ENCODE peak calls at places on chromosomes 4 and X, in five cellular contexts. One of them, this sample, is unnamed.

GRCh38 chr4:78293841-78294301 is 236.7 kb downstream of the FRAS1 start:
- DNase-seq in neuronal stem cell: no peak
- DNase-seq in mesenchymal stem cell: peak; percentile 52
- DNase-seq in trophoblast cell: peak; percentile 56
- DNase-seq in H1: no peak
- DNase-seq in this sample: peak; percentile 74

GRCh38 chr4:8647626-8648025 is 55.1 kb downstream of the CPZ start:
- DNase-seq in neuronal stem cell: no peak
- DNase-seq in mesenchymal stem cell: no peak
- DNase-seq in trophoblast cell: no peak
- DNase-seq in H1: peak; percentile 45
- DNase-seq in this sample: no peak

GRCh38 chr4:159010563-159011260 is 92.2 kb upstream of the RAPGEF2 start:
- DNase-seq in neuronal stem cell: no peak
- DNase-seq in mesenchymal stem cell: no peak
- DNase-seq in trophoblast cell: no peak
- DNase-seq in H1: no peak
- DNase-seq in this sample: peak; percentile 67

GRCh38 chrX:37347420-37347819 is 1.7 kb upstream of the PRRG1 start:
- DNase-seq in neuronal stem cell: no peak
- DNase-seq in mesenchymal stem cell: peak; percentile 59
- DNase-seq in trophoblast cell: peak; percentile 71
- DNase-seq in H1: no peak
- DNase-seq in this sample: peak; percentile 47

GRCh38 chr4:146058531-146058930 is 117.0 kb upstream of the LSM6 start:
- DNase-seq in neuronal stem cell: no peak
- DNase-seq in mesenchymal stem cell: no peak
- DNase-seq in trophoblast cell: no peak
- DNase-seq in H1: no peak
- DNase-seq in this sample: no peak

GRCh38 chrX:38754102-38754790 is 47.0 kb upstream of the MID1IP1 start:
- DNase-seq in neuronal stem cell: peak; percentile 26
- DNase-seq in mesenchymal stem cell: peak; percentile 54
- DNase-seq in trophoblast cell: peak; percentile 62
- DNase-seq in H1: no peak
- DNase-seq in this sample: peak; percentile 58

GRCh38 chr4:186203391-186203802 is 12.0 kb downstream of the CYP4V2 start:
- DNase-seq in neuronal stem cell: no peak
- DNase-seq in mesenchymal stem cell: no peak
- DNase-seq in trophoblast cell: peak; percentile 17
- DNase-seq in H1: no peak
- DNase-seq in this sample: peak; percentile 12

GRCh38 chrX:108001218-108001814 is 19.1 kb upstream of the TEX13B start:
- DNase-seq in neuronal stem cell: no peak
- DNase-seq in mesenchymal stem cell: peak; percentile 45
- DNase-seq in trophoblast cell: peak; percentile 51
- DNase-seq in H1: no peak
- DNase-seq in this sample: peak; percentile 36

GRCh38 chr4:15855804-15856475 is 77.8 kb downstream of the CD38 start:
- DNase-seq in neuronal stem cell: no peak
- DNase-seq in mesenchymal stem cell: no peak
- DNase-seq in trophoblast cell: no peak
- DNase-seq in H1: no peak
- DNase-seq in this sample: no peak

DNA sequence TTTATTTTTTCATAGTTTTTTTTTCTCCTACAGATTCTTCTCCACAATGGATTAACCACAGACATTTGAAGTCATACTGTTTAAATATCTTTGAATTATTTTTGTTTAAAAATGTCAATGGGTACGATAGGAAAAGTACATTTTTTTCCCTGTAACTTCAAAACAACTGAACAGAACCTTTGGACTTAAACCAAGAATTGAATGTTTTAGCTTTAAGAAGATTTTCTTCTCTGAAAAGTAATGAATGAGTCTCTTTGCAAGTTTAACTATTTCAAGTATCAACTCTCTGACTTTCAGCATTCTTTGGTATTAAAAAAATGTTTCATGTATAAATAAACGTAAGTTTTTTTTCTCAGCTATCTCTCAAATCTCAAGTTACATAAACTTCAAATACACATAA is 364.3 kb downstream of the FBXO8 start:
- DNase-seq in neuronal stem cell: no peak
- DNase-seq in mesenchymal stem cell: peak; percentile 15
- DNase-seq in trophoblast cell: no peak
- DNase-seq in H1: no peak
- DNase-seq in this sample: peak; percentile 55
- H3K4me3 ChIP-seq in neuronal stem cell: no peak overlapping the region
- H3K4me3 ChIP-seq in mesenchymal stem cell: no peak overlapping the region
- H3K4me3 ChIP-seq in trophoblast cell: no peak overlapping the region
- H3K4me3 ChIP-seq in H1: no peak overlapping the region
- H3K4me3 ChIP-seq in this sample: no peak overlapping the region

GRCh38 chr4:3198906-3199305 is 50.1 kb upstream of the MSANTD1 start:
- DNase-seq in neuronal stem cell: no peak
- DNase-seq in mesenchymal stem cell: no peak
- DNase-seq in trophoblast cell: no peak
- DNase-seq in H1: no peak
- DNase-seq in this sample: no peak
- H3K14ac ChIP-seq in neuronal stem cell: no peak overlapping the region
- H3K14ac ChIP-seq in mesenchymal stem cell: no peak overlapping the region
- H3K14ac ChIP-seq in trophoblast cell: no peak overlapping the region
- H3K14ac ChIP-seq in H1: no peak overlapping the region
- H3K14ac ChIP-seq in this sample: no peak overlapping the region

GRCh38 chrX:69158166-69159040 is 6.8 kb downstream of the PJA1 start:
- DNase-seq in neuronal stem cell: no peak
- DNase-seq in mesenchymal stem cell: peak; percentile 84
- DNase-seq in trophoblast cell: peak; percentile 49
- DNase-seq in H1: no peak
- DNase-seq in this sample: peak; percentile 85

GRCh38 chrX:69153060-69153730 is 12.1 kb downstream of the PJA1 start:
- DNase-seq in neuronal stem cell: peak; percentile 54
- DNase-seq in mesenchymal stem cell: peak; percentile 88
- DNase-seq in trophoblast cell: no peak
- DNase-seq in H1: no peak
- DNase-seq in this sample: peak; percentile 34

GRCh38 chrX:69154051-69154450 is 11.2 kb downstream of the PJA1 start:
- DNase-seq in neuronal stem cell: no peak
- DNase-seq in mesenchymal stem cell: no peak
- DNase-seq in trophoblast cell: no peak
- DNase-seq in H1: no peak
- DNase-seq in this sample: no peak

GRCh38 chrX:69155786-69156520 is 9.3 kb downstream of the PJA1 start:
- DNase-seq in neuronal stem cell: no peak
- DNase-seq in mesenchymal stem cell: no peak
- DNase-seq in trophoblast cell: no peak
- DNase-seq in H1: no peak
- DNase-seq in this sample: no peak

GRCh38 chrX:69156638-69157037 is 8.6 kb downstream of the PJA1 start:
- DNase-seq in neuronal stem cell: no peak
- DNase-seq in mesenchymal stem cell: no peak
- DNase-seq in trophoblast cell: no peak
- DNase-seq in H1: no peak
- DNase-seq in this sample: no peak
- H3K4me3 ChIP-seq in neuronal stem cell: no peak overlapping the region
- H3K4me3 ChIP-seq in mesenchymal stem cell: no peak overlapping the region
- H3K4me3 ChIP-seq in trophoblast cell: no peak overlapping the region
- H3K4me3 ChIP-seq in H1: no peak overlapping the region
- H3K4me3 ChIP-seq in this sample: no peak overlapping the region

GRCh38 chr4:76562851-76563803 is 128.1 kb downstream of the SHROOM3 start:
- DNase-seq in neuronal stem cell: no peak
- DNase-seq in mesenchymal stem cell: no peak
- DNase-seq in trophoblast cell: peak; percentile 75
- DNase-seq in H1: no peak
- DNase-seq in this sample: no peak

GRCh38 chr4:76563804-76564468 is 128.9 kb downstream of the SHROOM3 start:
- DNase-seq in neuronal stem cell: no peak
- DNase-seq in mesenchymal stem cell: peak; percentile 70
- DNase-seq in trophoblast cell: peak; percentile 12
- DNase-seq in H1: no peak
- DNase-seq in this sample: no peak

GRCh38 chr4:76562161-76562560 is 127.1 kb downstream of the SHROOM3 start:
- DNase-seq in neuronal stem cell: no peak
- DNase-seq in mesenchymal stem cell: peak; percentile 71
- DNase-seq in trophoblast cell: peak; percentile 43
- DNase-seq in H1: no peak
- DNase-seq in this sample: peak; percentile 91

GRCh38 chr4:76558391-76559235 is 123.6 kb downstream of the SHROOM3 start:
- DNase-seq in neuronal stem cell: no peak
- DNase-seq in mesenchymal stem cell: no peak
- DNase-seq in trophoblast cell: no peak
- DNase-seq in H1: no peak
- DNase-seq in this sample: peak; percentile 74

GRCh38 chr4:76559236-76560071 is 124.4 kb downstream of the SHROOM3 start:
- DNase-seq in neuronal stem cell: peak; percentile 58
- DNase-seq in mesenchymal stem cell: no peak
- DNase-seq in trophoblast cell: no peak
- DNase-seq in H1: no peak
- DNase-seq in this sample: no peak
- H3K14ac ChIP-seq in neuronal stem cell: no peak overlapping the region
- H3K14ac ChIP-seq in mesenchymal stem cell: no peak overlapping the region
- H3K14ac ChIP-seq in trophoblast cell: no peak overlapping the region
- H3K14ac ChIP-seq in H1: no peak overlapping the region
- H3K14ac ChIP-seq in this sample: peak overlapping the region; percentile 78

GRCh38 chr4:33831667-33832066 is 2412.6 kb downstream of the ARAP2 start:
- DNase-seq in neuronal stem cell: no peak
- DNase-seq in mesenchymal stem cell: peak; percentile 53
- DNase-seq in trophoblast cell: no peak
- DNase-seq in H1: no peak
- DNase-seq in this sample: peak; percentile 21
- H3K4me3 ChIP-seq in neuronal stem cell: no peak overlapping the region
- H3K4me3 ChIP-seq in mesenchymal stem cell: no peak overlapping the region
- H3K4me3 ChIP-seq in trophoblast cell: no peak overlapping the region
- H3K4me3 ChIP-seq in H1: no peak overlapping the region
- H3K4me3 ChIP-seq in this sample: no peak overlapping the region

This sample was measured in IMR-90.